ENCODE peak calls at places on chromosomes 6 and 20, in five cellular contexts. W is GM23248, A is adrenal gland, F is lung, L is Peyer's patch. M is an unnamed sample.

GRCh38 chr6:46128476-46128875 is 1.3 kb upstream of the ENPP4 start:
- DNase-seq in W (no peak), A (no peak), F (no peak), L (no peak), M (no peak)

GRCh38 chr6:117414770-117415169 is 11.0 kb downstream of the ROS1 start:
- DNase-seq in W (peak; percentile 12), A (no peak), F (no peak), L (no peak), M (no peak)

GRCh38 chr6:15769471-15770088 is 106.8 kb upstream of the DTNBP1 start:
- DNase-seq in W (peak; percentile 38), A (peak; percentile 30), F (no peak), L (no peak), M (no peak)

GRCh38 chr6:159077123-159077522 is 32.3 kb upstream of the TAGAP start:
- DNase-seq in W (no peak), A (no peak), F (no peak), L (no peak), M (no peak)

GRCh38 chr6:150008588-150008987 is 16.7 kb downstream of the RAET1L start:
- DNase-seq in W (peak; percentile 64), A (no peak), F (no peak), L (no peak), M (peak; percentile 56)

GRCh38 chr20:431012-431904 is 23.2 kb downstream of the RBCK1 start:
- DNase-seq in W (peak; percentile 66), A (peak; percentile 80), F (peak; percentile 58), L (peak; percentile 71), M (no peak)

GRCh38 chr6:157891544-157892362 is 68.7 kb downstream of the SNX9 start:
- DNase-seq in W (no peak), A (no peak), F (no peak), L (no peak), M (no peak)

GRCh38 chr6:119195848-119196247 is 117.4 kb upstream of the FAM184A start:
- DNase-seq in W (no peak), A (no peak), F (no peak), L (no peak), M (no peak)

GRCh38 chr6:20837189-20837588 is 302.9 kb downstream of the CDKAL1 start:
- DNase-seq in W (no peak), A (no peak), F (no peak), L (no peak), M (peak; percentile 34)

GRCh38 chr6:94065707-94066337 is 646.5 kb upstream of the EPHA7 start:
- DNase-seq in W (no peak), A (no peak), F (no peak), L (no peak), M (no peak)

GRCh38 chr6:108117427-108118358 is 43.2 kb upstream of the OSTM1 start:
- DNase-seq in W (peak; percentile 41), A (no peak), F (no peak), L (peak; percentile 57), M (no peak)

GRCh38 chr6:124053315-124053714 is 249.7 kb downstream of the NKAIN2 start:
- DNase-seq in W (no peak), A (no peak), F (no peak), L (no peak), M (no peak)

GRCh38 chr20:47786763-47787107 is 1.5 kb upstream of the SULF2 start:
- DNase-seq in W (no peak), A (no peak), F (no peak), L (no peak), M (no peak)
- H3K4me3 ChIP-seq in W (peak overlapping the region; percentile 75), A (no peak overlapping the region), F (no peak overlapping the region), L (peak overlapping the region; percentile 55), M (no peak overlapping the region)

GRCh38 chr20:17621229-17621968 is 51.5 kb downstream of the DSTN start:
- DNase-seq in W (no peak), A (no peak), F (no peak), L (no peak), M (no peak)

GRCh38 chr20:17620371-17621228 is 50.7 kb downstream of the DSTN start:
- DNase-seq in W (no peak), A (no peak), F (no peak), L (peak; percentile 47), M (no peak)

GRCh38 chr20:17617868-17618672 is 48.2 kb downstream of the DSTN start:
- DNase-seq in W (no peak), A (no peak), F (no peak), L (peak; percentile 48), M (no peak)

GRCh38 chr20:17618673-17619013 is 48.8 kb downstream of the DSTN start:
- DNase-seq in W (no peak), A (no peak), F (no peak), L (no peak), M (no peak)

DNA sequence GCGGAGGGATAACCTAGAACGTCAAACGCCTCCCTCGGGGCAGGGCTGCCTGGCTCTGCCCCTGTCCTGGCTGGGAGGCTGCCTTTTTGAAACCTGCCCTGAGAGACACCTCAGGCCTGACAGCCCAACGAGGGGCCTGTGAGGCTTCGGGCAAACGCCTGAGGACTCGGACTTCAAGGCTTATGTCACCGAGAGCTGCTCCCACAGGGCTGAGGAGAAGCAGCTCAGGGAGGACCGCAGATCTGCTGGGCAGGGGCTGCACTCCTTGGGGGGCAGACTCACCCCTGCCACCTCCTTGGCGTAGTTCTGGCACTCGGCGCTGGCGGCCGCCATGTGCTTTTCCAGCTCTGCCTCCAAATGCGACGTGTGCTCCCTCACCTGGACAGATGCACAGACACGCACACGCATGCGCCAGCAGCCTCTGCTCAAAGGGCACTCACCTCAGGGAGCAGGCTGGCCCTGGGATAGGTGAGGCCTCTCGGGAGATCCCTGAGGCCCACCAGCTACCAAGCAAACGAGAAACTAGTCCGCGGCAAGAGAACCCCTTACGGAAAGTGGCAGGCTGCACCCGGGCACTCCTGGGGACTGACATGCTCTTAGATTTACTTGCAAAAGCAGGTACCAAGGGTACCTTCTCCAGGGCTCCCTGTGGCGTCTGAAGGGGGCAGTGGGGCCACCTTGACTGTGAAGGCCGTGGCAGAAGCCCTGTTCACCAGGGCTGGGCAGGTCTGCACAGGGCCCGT is 49.6 kb downstream of the DSTN start:
- DNase-seq in W (no peak), A (no peak), F (no peak), L (peak; percentile 47), M (no peak)
- H3K27ac ChIP-seq in W (no peak overlapping the region), A (no peak overlapping the region), F (no peak overlapping the region), L (no peak overlapping the region), M (no peak overlapping the region)

GRCh38 chr20:62358728-62359490 is 8.2 kb downstream of the LAMA5 start:
- DNase-seq in W (no peak), A (peak; percentile 14), F (no peak), L (no peak), M (no peak)
- H3K4me1 ChIP-seq in W (peaks cover 33% of the 10 kb centered on the region), A (peaks cover 47% of the 10 kb centered on the region), F (peaks cover 62% of the 10 kb centered on the region), L (no peaks in the 10 kb centered on the region), M (no peaks in the 10 kb centered on the region)

GRCh38 chr6:105798057-105798456 is 288.1 kb upstream of the PRDM1 start:
- DNase-seq in W (peak; percentile 87), A (peak; percentile 68), F (no peak), L (no peak), M (no peak)
- H3K4me3 ChIP-seq in W (peak overlapping the region; percentile 56), A (no peak overlapping the region), F (no peak overlapping the region), L (no peak overlapping the region), M (no peak overlapping the region)

M was measured in CD4-positive, alpha-beta memory T cell.